ENCODE peak calls at places on chromosomes 7 and 10, in four cellular contexts. Q is H9, N is IMR-90, H is H1. A is an unnamed sample.

GRCh38 chr7:66748127-66748511 is 7.6 kb downstream of the RABGEF1 start:
- DNase-seq in Q (no peak), N (no peak), H (no peak), A (no peak)

GRCh38 chr7:18384491-18385143 is 110.9 kb upstream of the HDAC9 start:
- DNase-seq in Q (no peak), N (no peak), H (no peak), A (peak; percentile 60)

GRCh38 chr10:81848514-81848913 is 26.5 kb upstream of the NRG3 start:
- DNase-seq in Q (no peak), N (no peak), H (no peak), A (no peak)

GRCh38 chr7:71414490-71414889 is 282.5 kb downstream of the GALNT17 start:
- DNase-seq in Q (no peak), N (no peak), H (no peak), A (no peak)

GRCh38 chr7:106418094-106418493 is 133.3 kb upstream of the NAMPT start:
- DNase-seq in Q (no peak), N (peak; percentile 14), H (no peak), A (no peak)

GRCh38 chr10:116815641-116816415 is 33.5 kb upstream of the ENO4 start:
- DNase-seq in Q (no peak), N (peak; percentile 67), H (no peak), A (no peak)

GRCh38 chr7:6496842-6497636 is 49.3 kb upstream of the DAGLB start:
- DNase-seq in Q (no peak), N (no peak), H (no peak), A (no peak)

GRCh38 chr7:121049897-121050296 is 61.4 kb downstream of the CPED1 start:
- DNase-seq in Q (no peak), N (no peak), H (no peak), A (no peak)

GRCh38 chr10:79382491-79382941 is 35.2 kb downstream of the PPIF start:
- DNase-seq in Q (peak; percentile 32), N (no peak), H (no peak), A (no peak)

GRCh38 chr10:68987611-68988010 is 992 bp upstream of the KIFBP start:
- DNase-seq in Q (no peak), N (no peak), H (no peak), A (no peak)

GRCh38 chr7:405489-406211 is 114.0 kb downstream of the PDGFA start:
- DNase-seq in Q (peak; percentile 40), N (no peak), H (no peak), A (no peak)

GRCh38 chr7:55521543-55522267 is 50.6 kb downstream of the VOPP1 start:
- DNase-seq in Q (no peak), N (peak; percentile 13), H (no peak), A (no peak)

GRCh38 chr7:53315986-53316385 is 280.6 kb downstream of the POM121L12 start:
- DNase-seq in Q (no peak), N (no peak), H (no peak), A (peak; percentile 74)

GRCh38 chr10:34207350-34207749 is 607.7 kb downstream of the PARD3 start:
- DNase-seq in Q (no peak), N (no peak), H (no peak), A (no peak)

GRCh38 chr10:34213805-34214197 is 601.3 kb downstream of the PARD3 start:
- DNase-seq in Q (no peak), N (no peak), H (no peak), A (no peak)

GRCh38 chr10:34217524-34217923 is 597.6 kb downstream of the PARD3 start:
- DNase-seq in Q (no peak), N (no peak), H (no peak), A (no peak)

GRCh38 chr10:34216348-34216908 is 598.7 kb downstream of the PARD3 start:
- DNase-seq in Q (no peak), N (peak; percentile 21), H (no peak), A (no peak)

DNA sequence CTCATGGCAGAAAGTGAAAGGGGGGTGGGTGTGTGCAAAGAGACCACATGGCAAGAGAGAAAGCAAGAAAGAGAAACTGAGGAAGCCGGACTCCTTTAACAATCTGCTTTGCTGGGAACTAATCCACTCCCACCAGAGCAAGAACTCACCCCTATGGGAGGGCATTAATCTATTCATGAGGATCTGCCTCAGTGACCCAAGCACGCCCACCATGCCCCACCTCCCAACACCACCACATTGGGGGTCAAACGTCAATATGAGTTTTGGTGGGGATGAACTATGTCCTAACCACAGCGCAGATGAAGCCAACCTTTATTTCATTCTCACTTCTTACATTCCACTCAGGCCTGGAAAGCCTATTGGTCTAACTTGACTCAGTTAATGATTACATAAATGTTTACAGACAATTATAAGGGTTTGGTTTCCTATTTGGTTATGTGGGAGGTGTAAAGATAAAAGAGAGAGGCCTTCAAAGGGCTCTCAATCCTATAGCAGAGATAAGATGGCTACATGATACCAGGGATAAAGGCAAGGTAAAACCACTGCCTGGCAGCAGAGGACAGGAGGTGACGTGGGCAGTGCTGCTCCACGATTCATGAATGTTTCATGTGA is 601.8 kb downstream of the PARD3 start:
- DNase-seq in Q (no peak), N (no peak), H (no peak), A (peak; percentile 72)
- H3K56ac ChIP-seq in Q (no peak overlapping the region), N (no peak overlapping the region), H (no peak overlapping the region), A (no peak overlapping the region)

GRCh38 chr7:139735466-139735865 is 42.3 kb downstream of the HIPK2 start:
- DNase-seq in Q (no peak), N (no peak), H (no peak), A (no peak)
- H4K8ac ChIP-seq in Q (no peak overlapping the region), N (no peak overlapping the region), H (peak overlapping the region; percentile 23), A (no peak overlapping the region)

DNA sequence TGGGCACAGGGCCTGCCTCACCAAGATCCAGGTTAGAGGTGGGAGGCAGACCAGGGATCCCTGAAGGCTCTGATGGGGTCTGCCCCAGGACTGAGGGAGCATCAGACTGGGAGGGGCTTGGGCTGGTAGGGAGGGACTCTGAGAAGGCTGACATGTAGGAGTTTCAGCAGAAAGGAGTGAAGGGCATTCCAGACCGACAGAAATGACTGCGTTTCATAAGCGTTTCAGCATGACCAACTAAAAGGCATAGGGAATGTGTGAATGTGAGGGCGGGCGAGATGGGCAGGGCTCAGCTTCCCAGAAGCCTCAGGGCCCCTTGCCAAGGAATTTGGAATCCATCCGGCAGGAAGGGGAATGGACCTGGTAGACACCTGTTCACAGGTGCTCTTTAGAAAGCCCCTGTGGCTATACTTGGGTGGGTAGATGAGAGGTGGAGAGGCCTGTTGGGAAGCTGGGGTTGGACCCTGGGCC is 24.9 kb upstream of the SLC29A3 start:
- DNase-seq in Q (no peak), N (no peak), H (no peak), A (no peak)
- H3K56ac ChIP-seq in Q (no peak overlapping the region), N (no peak overlapping the region), H (no peak overlapping the region), A (no peak overlapping the region)

DNA sequence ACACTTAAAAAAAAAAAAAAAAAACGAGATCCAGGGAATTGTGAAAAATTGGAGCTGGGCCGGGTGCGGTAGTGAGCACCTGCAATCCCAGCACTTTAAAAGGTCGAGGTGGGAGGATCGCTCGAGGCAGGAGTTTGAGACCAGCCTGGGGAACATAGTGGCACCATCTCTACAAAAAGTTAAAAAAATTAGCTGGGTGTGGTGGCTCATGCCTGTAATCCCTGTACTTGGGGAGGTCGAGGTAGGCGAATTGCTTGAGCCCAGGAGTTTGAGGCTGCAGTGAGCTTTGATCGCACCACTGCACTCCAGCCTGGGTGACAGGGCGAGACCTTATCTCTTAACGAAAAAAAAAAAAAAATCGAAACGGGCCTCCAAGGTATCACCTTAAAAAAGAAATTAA is 2.0 kb downstream of the CLDN4 start:
- DNase-seq in Q (peak; percentile 29), N (no peak), H (no peak), A (no peak)
- H4K8ac ChIP-seq in Q (no peak overlapping the region), N (no peak overlapping the region), H (peak overlapping the region; percentile 23), A (no peak overlapping the region)

DNA sequence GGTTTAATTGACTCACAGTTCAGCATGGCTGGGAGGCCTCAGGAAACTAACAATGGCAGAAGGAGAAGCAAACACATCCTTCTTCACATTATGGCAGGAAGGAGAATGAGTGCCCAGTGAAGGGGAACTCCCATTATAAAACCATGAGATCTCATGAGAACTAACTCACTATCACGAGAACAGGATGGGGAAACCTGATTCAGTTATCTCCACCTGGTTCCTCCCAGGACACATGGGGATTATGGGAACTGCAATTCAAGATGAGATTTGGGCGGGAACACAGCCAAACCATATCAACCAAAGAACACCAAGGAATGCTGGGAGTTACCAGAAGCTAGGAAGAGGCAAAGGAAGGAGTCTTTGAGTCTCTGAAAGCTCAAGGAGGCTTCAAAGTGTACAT is 94.3 kb downstream of the IPMK start:
- DNase-seq in Q (no peak), N (no peak), H (no peak), A (peak; percentile 12)
- H3K56ac ChIP-seq in Q (no peak overlapping the region), N (no peak overlapping the region), H (no peak overlapping the region), A (no peak overlapping the region)

A was measured in mesendoderm.